ENCODE peak calls at places on chromosomes 7 and 10, in four cellular contexts. M, H, O and S are unnamed samples.

GRCh38 chr10:66717221-66717981 is 208.4 kb upstream of the LRRTM3 start:
- DNase-seq in M (no peak), H (no peak), O (no peak), S (no peak)

GRCh38 chr10:95818663-95819062 is 62.7 kb downstream of the ENTPD1 start:
- DNase-seq in M (no peak), H (no peak), O (peak), S (no peak)

GRCh38 chr7:80393786-80394185 is 118.1 kb downstream of the GNAT3 start:
- DNase-seq in M (no peak), H (no peak), O (no peak), S (no peak)

GRCh38 chr10:123390874-123391273 is 236.7 kb downstream of the BUB3 start:
- DNase-seq in M (no peak), H (no peak), O (no peak), S (no peak)

GRCh38 chr10:70343712-70344111 is 38.7 kb downstream of the LRRC20 start:
- DNase-seq in M (no peak), H (no peak), O (peak), S (no peak)

GRCh38 chr7:50321678-50322077 is 17.2 kb downstream of the IKZF1 start:
- DNase-seq in M (no peak), H (no peak), O (no peak), S (no peak)

GRCh38 chr7:2566890-2567662 is 8.3 kb downstream of the IQCE start:
- DNase-seq in M (no peak), H (peak), O (peak), S (no peak)

GRCh38 chr7:23012797-23013714 is 874 bp downstream of the HYCC1 start:
- DNase-seq in M (no peak), H (no peak), O (peak), S (no peak)

GRCh38 chr10:86969421-86970041 is 1.2 kb downstream of the ADIRF start:
- DNase-seq in M (no peak), H (no peak), O (peak), S (peak)

GRCh38 chr7:45069444-45070253 is 19.1 kb downstream of the NACAD start:
- DNase-seq in M (peak), H (no peak), O (no peak), S (no peak)

GRCh38 chr7:150986099-150986512 is 4.7 kb upstream of the NOS3 start:
- DNase-seq in M (no peak), H (no peak), O (peak), S (peak)

GRCh38 chr10:91616124-91616523 is 16.7 kb downstream of the PPP1R3C start:
- DNase-seq in M (no peak), H (no peak), O (peak), S (no peak)

GRCh38 chr10:1211844-1212570 is 155.8 kb downstream of the WDR37 start:
- DNase-seq in M (no peak), H (no peak), O (no peak), S (no peak)

GRCh38 chr10:11918384-11918783 is 95.2 kb downstream of the PROSER2 start:
- DNase-seq in M (no peak), H (no peak), O (no peak), S (no peak)

GRCh38 chr10:106355450-106355849 is 809.1 kb downstream of the SORCS1 start:
- DNase-seq in M (no peak), H (no peak), O (no peak), S (no peak)

GRCh38 chr7:2529161-2530075 is 9.8 kb downstream of the LFNG start:
- DNase-seq in M (no peak), H (no peak), O (peak), S (peak)

GRCh38 chr7:94450044-94450697 is 55.5 kb downstream of the COL1A2 start:
- DNase-seq in M (no peak), H (no peak), O (no peak), S (no peak)

GRCh38 chr10:14573666-14574261 is 200.9 kb downstream of the FAM107B start:
- DNase-seq in M (no peak), H (no peak), O (peak), S (peak)

GRCh38 chr7:127209886-127210285 is 42.9 kb downstream of the GRM8 start:
- DNase-seq in M (no peak), H (no peak), O (no peak), S (no peak)

GRCh38 chr10:125414998-125415397 is 254.6 kb upstream of the CTBP2 start:
- DNase-seq in M (no peak), H (no peak), O (peak), S (no peak)

GRCh38 chr10:32437334-32437733 is 8.6 kb upstream of the CCDC7 start:
- DNase-seq in M (no peak), H (no peak), O (peak), S (peak)

GRCh38 chr7:149865437-149865836 is 8.3 kb upstream of the ATP6V0E2 start:
- DNase-seq in M (no peak), H (no peak), O (no peak), S (no peak)

GRCh38 chr10:88039496-88040200 is 176.2 kb downstream of the PTEN start:
- DNase-seq in M (no peak), H (no peak), O (peak), S (peak)

GRCh38 chr7:130595986-130596385 is 72.6 kb downstream of the COPG2 start:
- DNase-seq in M (no peak), H (no peak), O (peak), S (no peak)

GRCh38 chr10:59991117-59991516 is 84.8 kb upstream of the CCDC6 start:
- DNase-seq in M (no peak), H (no peak), O (no peak), S (no peak)

GRCh38 chr7:70380315-70381027 is 751.5 kb upstream of the GALNT17 start:
- DNase-seq in M (no peak), H (no peak), O (peak), S (no peak)

GRCh38 chr10:93199221-93199681 is 125.6 kb downstream of the CYP26A1 start:
- DNase-seq in M (no peak), H (no peak), O (peak), S (peak)

GRCh38 chr10:131174211-131174565 is 137.3 kb downstream of the TCERG1L start:
- DNase-seq in M (no peak), H (no peak), O (no peak), S (no peak)

GRCh38 chr10:43938810-43939209 is 290.1 kb upstream of the ZNF32 start:
- DNase-seq in M (no peak), H (no peak), O (no peak), S (no peak)

GRCh38 chr10:3737811-3738311 is 47.1 kb downstream of the KLF6 start:
- DNase-seq in M (no peak), H (no peak), O (no peak), S (no peak)

GRCh38 chr10:3740157-3740871 is 44.7 kb downstream of the KLF6 start:
- DNase-seq in M (no peak), H (no peak), O (peak), S (peak)

GRCh38 chr10:3738855-3739350 is 46.1 kb downstream of the KLF6 start:
- DNase-seq in M (no peak), H (no peak), O (no peak), S (no peak)

GRCh38 chr10:3734111-3734510 is 50.9 kb downstream of the KLF6 start:
- DNase-seq in M (no peak), H (no peak), O (no peak), S (no peak)

DNA sequence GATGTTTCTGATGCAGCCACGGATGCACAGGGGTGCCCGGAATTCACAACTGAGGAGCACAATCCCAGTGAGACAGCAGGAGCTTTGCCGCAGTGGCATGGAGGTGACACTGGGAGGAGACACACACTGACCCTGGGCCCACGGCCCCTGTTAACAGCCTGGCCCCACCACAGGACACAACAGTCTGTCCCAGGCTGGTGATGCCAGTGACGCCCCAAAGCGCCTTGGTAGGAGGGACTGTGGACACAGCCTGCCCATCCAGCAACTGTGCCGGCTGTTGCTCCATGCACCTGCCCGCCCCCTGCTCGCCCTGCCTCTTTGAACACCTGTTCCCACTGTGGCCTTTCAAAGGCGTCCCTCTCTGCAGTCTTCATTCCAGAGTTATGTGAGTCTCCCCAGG is 49.8 kb downstream of the KLF6 start:
- DNase-seq in M (no peak), H (no peak), O (no peak), S (no peak)
- TF ChIP-seq CTCF in M (no peak), H (peak), O (no peak), S (no peak)

DNA sequence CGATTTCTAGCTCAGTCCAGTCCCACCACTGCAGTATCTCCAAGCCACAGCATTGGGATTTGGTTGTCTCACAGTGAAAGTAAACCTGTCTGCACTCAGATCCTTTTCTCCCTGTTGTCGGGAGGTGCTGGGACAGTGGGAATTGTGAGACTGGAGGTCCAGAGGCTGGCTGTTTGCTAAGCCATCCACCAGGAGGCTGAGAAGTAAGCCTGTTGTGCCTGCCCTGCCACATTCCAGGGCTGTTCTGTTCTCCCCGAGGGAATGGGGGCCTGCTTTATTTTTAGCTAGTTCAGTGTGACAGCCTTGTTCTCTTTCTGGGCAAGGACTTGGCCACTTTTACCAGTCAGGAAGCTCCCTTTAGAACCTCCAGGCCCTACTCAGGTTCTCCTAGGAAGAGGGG is 54.9 kb downstream of the HK1 start:
- DNase-seq in M (peak), H (no peak), O (peak), S (peak)
- TF ChIP-seq CTCF in M (peak), H (no peak), O (peak), S (peak)

GRCh38 chr7:6577369-6578113 is at the start of gene ZDHHC4:
- DNase-seq in M (peak), H (peak), O (peak), S (peak)

GRCh38 chr7:6578114-6579084 is 1.1 kb downstream of the ZDHHC4 start:
- DNase-seq in M (no peak), H (no peak), O (peak), S (no peak)

GRCh38 chr7:6576024-6576866 is 1.0 kb upstream of the ZDHHC4 start:
- DNase-seq in M (no peak), H (no peak), O (no peak), S (no peak)

GRCh38 chr7:6575246-6576023 is 1.8 kb upstream of the ZDHHC4 start:
- DNase-seq in M (no peak), H (no peak), O (no peak), S (no peak)

GRCh38 chr7:6579446-6579845 is 2.2 kb downstream of the ZDHHC4 start:
- DNase-seq in M (no peak), H (no peak), O (peak), S (peak)
- TF ChIP-seq CTCF in M (no peak), H (peak), O (peak), S (peak)

DNA sequence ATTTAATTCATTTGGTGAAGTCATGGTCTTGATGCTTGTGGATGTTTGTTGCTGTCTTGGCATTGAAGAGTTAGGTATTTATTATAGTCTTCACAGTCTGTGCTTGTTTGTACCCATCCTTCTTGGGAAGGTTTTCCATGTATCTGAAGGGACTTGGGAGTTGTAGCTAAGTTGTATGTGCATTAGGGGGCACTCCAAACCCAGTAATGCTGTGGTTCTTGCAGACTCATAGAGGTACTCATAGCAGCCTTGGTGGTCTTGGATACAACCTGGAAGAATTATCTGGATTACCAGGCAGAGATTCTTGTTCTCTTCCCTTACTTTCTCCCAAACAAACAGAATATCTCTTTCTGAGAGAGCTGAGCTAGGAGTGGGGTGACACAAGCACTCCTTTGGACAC is 93.2 kb downstream of the ADCYAP1R1 start:
- DNase-seq in M (no peak), H (no peak), O (no peak), S (no peak)
- TF ChIP-seq CTCF in M (no peak), H (no peak), O (no peak), S (no peak)